ENCODE peak calls at places on chromosomes 4 and X, in four cellular contexts. Q, V, K and R are unnamed samples.

GRCh38 chr4:173490817-173491518 is 39.1 kb downstream of the HAND2 start:
- DNase-seq in Q (no peak), V (no peak), K (peak), R (peak)

GRCh38 chrX:154593201-154593600 is 8.3 kb downstream of the CTAG1A start:
- DNase-seq in Q (no peak), V (no peak), K (no peak), R (no peak)

GRCh38 chrX:356385-357034 is 30.2 kb downstream of the PPP2R3B start:
- DNase-seq in Q (no peak), V (no peak), K (peak), R (no peak)

GRCh38 chrX:137171626-137172025 is 137.8 kb upstream of the GPR101 start:
- DNase-seq in Q (no peak), V (no peak), K (no peak), R (no peak)

GRCh38 chrX:74579597-74580209 is 34.7 kb downstream of the RLIM start:
- DNase-seq in Q (no peak), V (no peak), K (peak), R (no peak)

GRCh38 chr4:183821090-183821853 is 83.8 kb upstream of the STOX2 start:
- DNase-seq in Q (no peak), V (no peak), K (no peak), R (no peak)

GRCh38 chrX:17812763-17813162 is 48.3 kb downstream of the RAI2 start:
- DNase-seq in Q (no peak), V (peak), K (peak), R (no peak)

GRCh38 chrX:67288958-67289641 is 254.7 kb upstream of the AR start:
- DNase-seq in Q (peak), V (peak), K (no peak), R (no peak)

GRCh38 chr4:110020139-110020538 is 107.5 kb downstream of the EGF start:
- DNase-seq in Q (no peak), V (peak), K (peak), R (no peak)

GRCh38 chrX:12469296-12469695 is 321.9 kb upstream of the PRPS2 start:
- DNase-seq in Q (no peak), V (no peak), K (no peak), R (no peak)

GRCh38 chr4:105113800-105114199 is 32.9 kb upstream of the TET2 start:
- DNase-seq in Q (no peak), V (no peak), K (no peak), R (no peak)

GRCh38 chr4:99868126-99868596 is 26.1 kb downstream of the LAMTOR3 start:
- DNase-seq in Q (no peak), V (peak), K (peak), R (no peak)